ENCODE peak calls at places on chromosomes 1 and 21, in five cellular contexts. D is EL; Z is GM23248; V is activated CD4-positive, alpha-beta T cell treated with anti-CD3 and anti-CD28 coated beads, Interleukin-2, amount 10 ng/mL, durations not matched to agents 7 days and 5 days; R is NCI-H2081 treated with DMSO at 0.1 percent for 48 hours. C is an unnamed sample.

GRCh38 chr1:92831368-92831761 is 475 bp upstream of the RPL5 start:
- DNase-seq in Z (peak; percentile 9), R (no peak), V (no peak), D (no peak), C (no peak)

GRCh38 chr1:5348732-5349465 is 643.3 kb downstream of the NPHP4 start:
- DNase-seq in V (no peak), Z (no peak), D (no peak), R (no peak), C (no peak)

GRCh38 chr1:169367096-169367685 is 406 bp downstream of the NME7 start:
- DNase-seq in D (no peak), R (no peak), Z (no peak), V (no peak), C (peak; percentile 24)

GRCh38 chr1:115251856-115252255 is 86.2 kb downstream of the NGF start:
- DNase-seq in R (no peak), Z (peak; percentile 93), D (peak; percentile 95), V (no peak), C (no peak)

GRCh38 chr1:147897030-147897756 is 5.4 kb upstream of the GJA8 start:
- DNase-seq in Z (no peak), R (no peak), D (no peak), V (no peak), C (no peak)

GRCh38 chr21:26806734-26807372 is 38.4 kb downstream of the ADAMTS1 start:
- DNase-seq in V (no peak), D (peak; percentile 62), Z (peak; percentile 74), R (no peak), C (no peak)

GRCh38 chr1:217953922-217954321 is 322.8 kb downstream of the SPATA17 start:
- DNase-seq in R (no peak), V (no peak), Z (no peak), D (no peak), C (no peak)

GRCh38 chr1:203985044-203985443 is 87.9 kb upstream of the SOX13 start:
- DNase-seq in V (no peak), Z (no peak), R (no peak), D (peak; percentile 24), C (no peak)

GRCh38 chr1:16112558-16113555 is 39.4 kb upstream of the FAM131C start:
- DNase-seq in Z (no peak), R (no peak), D (peak; percentile 31), V (no peak), C (no peak)

GRCh38 chr1:20184997-20185833 is 681 bp upstream of the UBXN10 start:
- DNase-seq in Z (no peak), R (no peak), D (no peak), V (peak; percentile 79), C (no peak)

GRCh38 chr1:210920716-210921694 is 212.9 kb downstream of the KCNH1 start:
- DNase-seq in R (no peak), V (no peak), D (no peak), Z (no peak), C (no peak)

GRCh38 chr1:21655748-21656147 is 13.4 kb downstream of the RAP1GAP start:
- DNase-seq in R (no peak), V (no peak), D (peak; percentile 43), Z (peak; percentile 54), C (peak; percentile 25)

GRCh38 chr1:214107322-214108096 is 119.7 kb downstream of the PROX1 start:
- DNase-seq in D (peak; percentile 24), V (no peak), Z (peak; percentile 3), R (no peak), C (peak; percentile 13)

GRCh38 chr1:25477448-25478034 is 46.8 kb downstream of the MACO1 start:
- DNase-seq in R (no peak), Z (no peak), V (no peak), D (no peak), C (no peak)

C was measured in mucosa of descending colon.